ENCODE peak calls at places on chromosome 9, in seven cellular contexts. B, Z, K, O, C, R and E are unnamed samples.

GRCh38 chr9:100637787-100638186 is 59.9 kb downstream of the CAVIN4 start:
- DNase-seq in K (no peak), O (no peak), B (peak; percentile 2), R (peak; percentile 85), Z (no peak), C (no peak), E (no peak)

GRCh38 chr9:99140685-99141314 is 35.9 kb downstream of the TGFBR1 start:
- DNase-seq in O (peak; percentile 56), R (peak; percentile 75), Z (no peak), K (peak; percentile 15), C (peak; percentile 53), B (peak; percentile 19), E (no peak)

GRCh38 chr9:91710148-91710547 is 239.9 kb downstream of the ROR2 start:
- DNase-seq in B (no peak), Z (no peak), O (no peak), C (no peak), K (no peak), R (no peak), E (no peak)

GRCh38 chr9:77673912-77674791 is 26.0 kb upstream of the GNA14 start:
- DNase-seq in Z (no peak), B (no peak), C (no peak), R (peak; percentile 40), O (no peak), K (no peak), E (no peak)

GRCh38 chr9:9778293-9778692 is 834.5 kb downstream of the PTPRD start:
- DNase-seq in R (no peak), O (no peak), B (no peak), K (no peak), C (no peak), Z (no peak), E (no peak)

GRCh38 chr9:115891929-115892328 is 261.7 kb upstream of the PAPPA start:
- DNase-seq in B (no peak), K (no peak), Z (no peak), R (no peak), C (peak; percentile 12), O (no peak), E (no peak)

GRCh38 chr9:34555002-34555348 is 32.2 kb upstream of the ENHO start:
- DNase-seq in C (no peak), Z (peak; percentile 22), R (no peak), O (no peak), B (no peak), K (no peak), E (no peak)

GRCh38 chr9:133256057-133256461 is 18.9 kb downstream of the ABO start:
- DNase-seq in O (no peak), B (no peak), Z (no peak), C (no peak), K (no peak), R (no peak), E (no peak)

GRCh38 chr9:3777137-3777536 is 251.3 kb upstream of the RFX3 start:
- DNase-seq in R (no peak), Z (no peak), B (peak; percentile 28), O (no peak), K (no peak), C (no peak), E (no peak)

GRCh38 chr9:16521868-16522381 is 348.5 kb downstream of the BNC2 start:
- DNase-seq in C (peak; percentile 60), Z (no peak), O (no peak), K (no peak), B (no peak), R (no peak), E (no peak)

GRCh38 chr9:110256142-110256391 is 240 bp downstream of the TXN start:
- DNase-seq in Z (no peak), C (no peak), B (peak; percentile 11), R (no peak), K (no peak), O (no peak), E (peak; percentile 39)

GRCh38 chr9:83505282-83505681 is 32.9 kb downstream of the FRMD3 start:
- DNase-seq in R (no peak), Z (no peak), O (no peak), K (no peak), C (no peak), B (no peak), E (no peak)

GRCh38 chr9:85212209-85212608 is 529.5 kb downstream of the AGTPBP1 start:
- DNase-seq in R (no peak), O (no peak), Z (no peak), K (no peak), C (no peak), B (peak; percentile 15), E (no peak)

GRCh38 chr9:18459958-18460584 is 13.9 kb upstream of the ADAMTSL1 start:
- DNase-seq in O (no peak), Z (no peak), R (no peak), B (no peak), K (no peak), C (peak; percentile 39), E (no peak)